ENCODE peak calls at places on chromosomes 16 and 17, in nine cellular contexts. C is effector CD4-positive, alpha-beta T cell; L is HT-29; M is B cell; T is RCC 7860; V is activated effector memory CD4-positive, alpha-beta T cell treated with anti-CD3 and anti-CD28 coated beads, Interleukin-2, amount 50 U/mL, for 16 hours; S is tibial artery; B is MV-4-11; Q is GM12892. R is an unnamed sample.

GRCh38 chr17:83133302-83134121 is 54.1 kb downstream of the METRNL start:
- DNase-seq in C (no peak), L (no peak), M (no peak), T (no peak), V (peak), S (peak), B (no peak), Q (no peak), R (no peak)

GRCh38 chr17:33647976-33648375 is 354.9 kb upstream of the ASIC2 start:
- DNase-seq in C (no peak), L (peak), M (no peak), T (no peak), V (no peak), S (no peak), B (peak), Q (no peak), R (peak)

GRCh38 chr16:87008664-87009063 is 308.5 kb downstream of the C16orf95 start:
- DNase-seq in C (no peak), L (no peak), M (no peak), T (no peak), V (no peak), S (peak), B (no peak), Q (no peak), R (no peak)

GRCh38 chr17:34167359-34167758 is 87.7 kb upstream of the CCL2 start:
- DNase-seq in C (no peak), L (no peak), M (no peak), T (no peak), V (no peak), S (no peak), B (no peak), Q (no peak), R (no peak)

GRCh38 chr17:8118769-8119574 is 658 bp upstream of the ALOXE3 start:
- DNase-seq in C (peak), L (peak), M (peak), T (peak), V (peak), S (peak), B (peak), Q (peak), R (peak)

GRCh38 chr16:66717112-66717675 is 20.7 kb upstream of the CMTM4 start:
- DNase-seq in C (no peak), L (peak), M (no peak), T (no peak), V (no peak), S (no peak), B (peak), Q (no peak), R (peak)

GRCh38 chr16:51085271-51085670 is 65.8 kb downstream of the SALL1 start:
- DNase-seq in C (no peak), L (no peak), M (no peak), T (no peak), V (no peak), S (no peak), B (no peak), Q (no peak), R (peak)

GRCh38 chr17:78428842-78429617 is 50.6 kb downstream of the PGS1 start:
- DNase-seq in C (no peak), L (no peak), M (no peak), T (no peak), V (no peak), S (no peak), B (no peak), Q (no peak), R (no peak)

GRCh38 chr16:86363057-86363490 is 147.3 kb upstream of the FOXF1 start:
- DNase-seq in C (no peak), L (no peak), M (no peak), T (peak), V (no peak), S (no peak), B (no peak), Q (no peak), R (no peak)

GRCh38 chr17:39152134-39152884 is 872 bp upstream of the PLXDC1 start:
- DNase-seq in C (peak), L (no peak), M (no peak), T (peak), V (peak), S (no peak), B (no peak), Q (no peak), R (no peak)

R was measured in kidney tubule cell.